ENCODE peak calls at places on chromosomes 3 and 15, in five cellular contexts. H, B, C, D and A are unnamed samples.

GRCh38 chr15:84947947-84948830 is 33.5 kb upstream of the PDE8A start:
- DNase-seq in H (no peak), B (no peak), C (no peak), D (no peak), A (no peak)

GRCh38 chr3:188947983-188948657 is 223.7 kb upstream of the TPRG1 start:
- DNase-seq in H (no peak), B (peak), C (no peak), D (no peak), A (peak)

GRCh38 chr15:78685925-78686324 is 44.9 kb upstream of the CHRNB4 start:
- DNase-seq in H (no peak), B (peak), C (no peak), D (no peak), A (no peak)

GRCh38 chr15:90901799-90902655 is 1.1 kb upstream of the MAN2A2 start:
- DNase-seq in H (peak), B (peak), C (peak), D (peak), A (peak)

GRCh38 chr15:43204016-43204901 is 16.6 kb downstream of the EPB42 start:
- DNase-seq in H (peak), B (no peak), C (peak), D (peak), A (peak)

GRCh38 chr3:30655187-30655812 is 48.9 kb downstream of the TGFBR2 start:
- DNase-seq in H (peak), B (no peak), C (no peak), D (peak), A (no peak)

GRCh38 chr3:179794355-179794754 is 141.5 kb downstream of the USP13 start:
- DNase-seq in H (no peak), B (no peak), C (no peak), D (no peak), A (no peak)

GRCh38 chr15:92839696-92840095 is 60.4 kb upstream of the CHD2 start:
- DNase-seq in H (no peak), B (no peak), C (no peak), D (no peak), A (no peak)

GRCh38 chr3:42439461-42440075 is 29.2 kb upstream of the LYZL4 start:
- DNase-seq in H (no peak), B (no peak), C (no peak), D (no peak), A (no peak)

GRCh38 chr15:25790003-25790660 is 73.0 kb downstream of the ATP10A start:
- DNase-seq in H (no peak), B (no peak), C (no peak), D (no peak), A (no peak)

GRCh38 chr3:11613319-11613718 is 30.4 kb downstream of the VGLL4 start:
- DNase-seq in H (no peak), B (no peak), C (no peak), D (no peak), A (no peak)

GRCh38 chr3:78908236-78908635 is 859.6 kb downstream of the ROBO1 start:
- DNase-seq in H (no peak), B (no peak), C (no peak), D (no peak), A (no peak)

GRCh38 chr3:156416846-156417581 is 137.9 kb downstream of the SSR3 start:
- DNase-seq in H (no peak), B (no peak), C (no peak), D (no peak), A (no peak)

GRCh38 chr3:60431599-60431958 is 819.7 kb downstream of the FHIT start:
- DNase-seq in H (no peak), B (no peak), C (no peak), D (no peak), A (no peak)

GRCh38 chr3:197224034-197224444 is 74.4 kb downstream of the DLG1 start:
- DNase-seq in H (no peak), B (no peak), C (no peak), D (no peak), A (peak)

GRCh38 chr3:128709038-128709437 is 16.9 kb upstream of the RAB7A start:
- DNase-seq in H (no peak), B (no peak), C (no peak), D (no peak), A (no peak)

GRCh38 chr3:6861331-6861988 is 545 bp downstream of the GRM7 start:
- DNase-seq in H (no peak), B (no peak), C (no peak), D (no peak), A (no peak)

GRCh38 chr3:12961007-12961725 is 112.1 kb downstream of the IQSEC1 start:
- DNase-seq in H (no peak), B (no peak), C (no peak), D (no peak), A (no peak)